ENCODE peak calls at places on chromosome 22, in eight cellular contexts. F is prostate gland, B is mammary epithelial cell, N is bronchial epithelial cell, Y is lower leg skin, T is neural crest cell, I is lung, Q is fibroblast of pulmonary artery. Z is an unnamed sample.

GRCh38 chr22:37411655-37412054 is 15.6 kb downstream of the ELFN2 start:
- DNase-seq in B (no peak), Y (no peak), N (no peak), I (no peak), Q (no peak), T (no peak), F (no peak), Z (no peak)

GRCh38 chr22:44403166-44403565 is 90.4 kb upstream of the SHISAL1 start:
- DNase-seq in Q (no peak), T (no peak), I (no peak), Y (peak; percentile 63), F (no peak), B (no peak), N (no peak), Z (no peak)

GRCh38 chr22:49358041-49358440 is 469.6 kb downstream of the BRD1 start:
- DNase-seq in F (no peak), Y (peak; percentile 74), N (no peak), B (no peak), I (no peak), T (no peak), Q (no peak), Z (no peak)

GRCh38 chr22:17817079-17817478 is 42.8 kb upstream of the BID start:
- DNase-seq in I (no peak), F (no peak), Q (no peak), N (no peak), Y (no peak), T (no peak), B (no peak), Z (no peak)

GRCh38 chr22:43750751-43751150 is 61.4 kb downstream of the EFCAB6 start:
- DNase-seq in N (peak; percentile 5), I (no peak), Q (no peak), T (no peak), F (no peak), B (no peak), Y (no peak), Z (no peak)

GRCh38 chr22:37098976-37099577 is 10.4 kb downstream of the TMPRSS6 start:
- DNase-seq in Y (no peak), Q (no peak), T (no peak), F (no peak), N (no peak), B (no peak), I (no peak), Z (no peak)

GRCh38 chr22:46076651-46077339 is 73.5 kb upstream of the PPARA start:
- DNase-seq in B (peak; percentile 77), T (no peak), N (peak; percentile 32), F (peak; percentile 44), I (peak; percentile 57), Y (peak; percentile 90), Q (peak; percentile 59), Z (no peak)

GRCh38 chr22:48960981-48961655 is 866.6 kb downstream of the BRD1 start:
- DNase-seq in T (no peak), Q (no peak), F (peak; percentile 1), Y (peak; percentile 13), N (no peak), I (peak; percentile 17), B (no peak), Z (no peak)

GRCh38 chr22:23234409-23235161 is 54.3 kb downstream of the BCR start:
- DNase-seq in T (no peak), Y (no peak), I (no peak), Q (no peak), N (no peak), B (no peak), F (no peak), Z (no peak)

GRCh38 chr22:23233084-23233501 is 52.8 kb downstream of the BCR start:
- DNase-seq in Y (no peak), Q (peak; percentile 46), T (no peak), F (no peak), B (no peak), N (no peak), I (no peak), Z (no peak)

GRCh38 chr22:23235425-23235824 is 55.1 kb downstream of the BCR start:
- DNase-seq in T (no peak), Q (no peak), Y (no peak), F (no peak), I (no peak), B (no peak), N (no peak), Z (no peak)

GRCh38 chr22:23232094-23232905 is 52.0 kb downstream of the BCR start:
- DNase-seq in Y (no peak), Q (no peak), T (no peak), N (no peak), I (no peak), F (no peak), B (no peak), Z (no peak)

DNA sequence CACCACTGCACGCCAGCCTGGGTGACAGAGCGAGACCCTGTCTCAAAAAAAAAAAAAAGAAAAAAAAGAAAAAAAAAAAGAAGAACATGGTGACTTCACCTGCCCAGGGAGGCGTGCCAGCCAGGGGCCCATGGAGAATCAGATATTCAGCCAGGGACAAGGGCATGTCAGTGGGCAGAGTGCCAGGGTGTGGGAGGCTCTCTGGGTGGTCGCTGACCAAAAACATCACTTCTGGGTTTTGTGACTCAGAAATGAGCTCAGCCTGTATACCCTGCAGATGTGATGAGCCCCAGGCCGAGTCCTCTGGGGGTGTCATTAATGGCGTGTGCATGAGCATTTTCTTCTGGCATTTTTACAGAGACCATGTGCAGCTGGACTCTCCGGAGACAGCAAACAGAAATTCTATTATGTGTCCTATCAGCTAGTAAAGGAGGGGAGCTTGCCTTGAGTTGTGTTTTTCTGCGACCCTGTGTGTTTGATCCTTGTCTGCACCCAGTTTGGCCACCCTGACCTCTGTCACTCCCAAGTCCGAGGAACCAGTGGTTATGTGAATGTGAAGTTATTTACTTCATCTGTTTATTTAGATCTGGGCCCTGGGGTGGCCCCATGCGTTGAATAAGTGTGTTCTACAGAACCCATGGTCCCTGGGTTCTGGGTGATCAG is 53.6 kb downstream of the BCR start:
- DNase-seq in Y (no peak), I (no peak), B (no peak), Q (peak; percentile 64), T (no peak), F (no peak), N (no peak), Z (peak; percentile 77)
- TF ChIP-seq CTCF in Y (no peak), I (no peak), B (no peak), Q (no peak), T (no peak), F (no peak), N (no peak), Z (no peak)

GRCh38 chr22:20567993-20568417 is 60.6 kb downstream of the MED15 start:
- DNase-seq in B (no peak), N (no peak), I (no peak), Q (peak; percentile 60), F (no peak), Y (no peak), T (no peak), Z (peak; percentile 47)
- TF ChIP-seq CTCF in B (peak; percentile 17), N (peak; percentile 54), I (no peak), Q (peak; percentile 52), F (peak; percentile 14), Y (no peak), T (peak; percentile 38), Z (peak; percentile 64)

GRCh38 chr22:30665786-30666185 is 1.9 kb downstream of the DUSP18 start:
- DNase-seq in B (no peak), Y (no peak), I (no peak), N (peak; percentile 30), T (no peak), F (no peak), Q (no peak), Z (no peak)

GRCh38 chr22:30665266-30665665 is 2.4 kb downstream of the DUSP18 start:
- DNase-seq in Y (no peak), F (no peak), B (no peak), N (no peak), I (no peak), Q (no peak), T (no peak), Z (no peak)

GRCh38 chr22:30668306-30668655 is 606 bp upstream of the DUSP18 start:
- DNase-seq in T (no peak), Q (no peak), I (no peak), N (no peak), F (no peak), Y (no peak), B (no peak), Z (no peak)

GRCh38 chr22:30667092-30667485 is 586 bp downstream of the DUSP18 start:
- DNase-seq in T (no peak), N (no peak), F (no peak), Q (no peak), B (no peak), Y (no peak), I (no peak), Z (peak; percentile 13)

DNA sequence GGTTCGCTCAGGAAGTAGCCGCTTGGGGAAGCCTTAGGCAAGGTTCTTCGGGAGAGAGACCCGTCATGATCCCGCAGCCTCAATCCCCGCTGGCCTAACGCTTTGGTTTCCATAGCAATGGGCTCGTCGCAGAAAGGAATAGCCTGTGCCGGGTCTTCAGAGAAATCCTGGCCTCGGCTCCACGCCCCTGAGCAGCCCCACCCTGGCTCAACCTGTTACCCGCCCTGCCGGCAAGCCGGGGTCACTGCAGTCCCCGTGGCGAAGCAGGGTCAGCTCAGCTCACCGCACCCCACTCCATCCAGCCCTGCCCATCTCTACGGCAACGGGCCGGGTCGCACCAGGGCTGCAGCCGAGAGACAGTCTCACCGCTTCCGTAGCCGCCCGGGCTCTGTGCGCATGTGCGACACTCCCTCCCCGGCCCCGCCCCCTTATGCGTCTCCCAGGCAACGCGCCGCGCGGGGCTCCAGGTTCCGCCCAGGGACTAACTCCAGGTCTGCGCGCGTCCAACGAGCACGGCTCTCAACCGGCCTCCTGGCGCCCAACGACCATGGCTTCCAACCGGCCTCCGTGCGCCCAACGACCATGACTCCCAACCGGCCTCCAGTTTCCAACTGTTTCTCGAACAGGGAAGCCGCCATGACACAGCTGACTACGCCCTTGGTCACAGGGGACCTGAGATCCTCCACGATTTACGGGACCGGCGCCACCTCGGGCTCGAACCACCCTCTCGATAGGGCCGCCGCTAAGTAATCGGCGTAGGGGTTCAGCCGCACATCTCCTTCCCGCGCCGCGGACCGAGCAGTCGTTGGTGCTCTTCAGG is at the start of gene DUSP18:
- DNase-seq in Y (peak; percentile 99), Q (peak; percentile 89), N (peak; percentile 69), B (peak; percentile 93), I (peak; percentile 95), F (peak; percentile 92), T (peak; percentile 95), Z (peak; percentile 91)
- TF ChIP-seq CTCF in Y (no peak), Q (peak; percentile 9), N (peak; percentile 47), B (peak; percentile 36), I (no peak), F (peak; percentile 36), T (peak; percentile 64), Z (peak; percentile 38)

GRCh38 chr22:50444663-50445062 is 30.2 kb downstream of the SBF1 start:
- DNase-seq in B (peak; percentile 21), I (peak; percentile 85), Y (no peak), N (peak; percentile 34), F (no peak), Q (peak; percentile 67), T (no peak), Z (peak; percentile 75)

GRCh38 chr22:50447576-50448551 is 27.0 kb downstream of the SBF1 start:
- DNase-seq in Q (no peak), N (no peak), Y (no peak), F (no peak), T (no peak), I (no peak), B (peak; percentile 26), Z (no peak)

GRCh38 chr22:50445071-50445879 is 29.6 kb downstream of the SBF1 start:
- DNase-seq in T (no peak), Q (no peak), N (no peak), Y (no peak), F (no peak), I (peak; percentile 68), B (no peak), Z (no peak)

GRCh38 chr22:50445880-50446707 is 28.7 kb downstream of the SBF1 start:
- DNase-seq in T (no peak), Q (no peak), Y (no peak), I (no peak), F (no peak), N (no peak), B (no peak), Z (no peak)

GRCh38 chr22:50446708-50447575 is 27.9 kb downstream of the SBF1 start:
- DNase-seq in Q (no peak), F (no peak), Y (no peak), T (no peak), B (no peak), N (no peak), I (no peak), Z (no peak)
- TF ChIP-seq CTCF in Q (no peak), F (no peak), Y (no peak), T (no peak), B (no peak), N (no peak), I (no peak), Z (no peak)